ENCODE peak calls at places on chromosomes 16 and 17, in nine cellular contexts. S is hepatocyte, Q is A549, N is AG10803, B is stomach, P is AG04450, J is GM12864, Y is fibroblast of mammary gland, U is astrocyte of the spinal cord. D is an unnamed sample.

GRCh38 chr17:38583176-38583575 is 22.6 kb downstream of the SRCIN1 start:
- DNase-seq in P (no peak), U (no peak), N (no peak), S (no peak), J (no peak), Y (no peak), Q (no peak), B (no peak), D (no peak)

GRCh38 chr17:79833744-79834574 is 5.3 kb downstream of the CBX4 start:
- DNase-seq in Y (no peak), U (no peak), B (no peak), J (no peak), P (no peak), N (no peak), Q (no peak), S (no peak), D (no peak)

GRCh38 chr16:25151996-25152395 is 40.5 kb downstream of the LCMT1 start:
- DNase-seq in Q (no peak), N (peak), U (peak), B (no peak), P (no peak), J (no peak), S (no peak), Y (peak), D (peak)

GRCh38 chr16:10992797-10993196 is 48.4 kb downstream of the CLEC16A start:
- DNase-seq in U (peak), Q (peak), N (peak), B (peak), S (no peak), Y (peak), P (peak), J (no peak), D (peak)

GRCh38 chr17:17739388-17740066 is 58.3 kb downstream of the RAI1 start:
- DNase-seq in J (no peak), N (peak), U (peak), B (peak), Y (peak), Q (peak), S (peak), P (no peak), D (peak)

GRCh38 chr17:27609606-27610303 is 21.2 kb upstream of the LGALS9 start:
- DNase-seq in N (peak), B (peak), J (no peak), Q (peak), P (no peak), Y (peak), U (peak), S (peak), D (peak)

GRCh38 chr17:44044092-44044491 is 22.4 kb downstream of the LSM12 start:
- DNase-seq in N (peak), B (no peak), Y (peak), Q (no peak), J (no peak), U (no peak), S (no peak), P (no peak), D (no peak)

GRCh38 chr16:49932449-49932848 is 76.5 kb upstream of the ZNF423 start:
- DNase-seq in J (no peak), P (no peak), N (no peak), Q (no peak), B (no peak), Y (no peak), U (no peak), S (no peak), D (peak)

GRCh38 chr16:50812046-50812445 is 70.2 kb downstream of the CYLD start:
- DNase-seq in N (no peak), B (no peak), Y (no peak), U (no peak), Q (no peak), P (no peak), S (no peak), J (no peak), D (no peak)

GRCh38 chr16:53849994-53850393 is 146.0 kb downstream of the FTO start:
- DNase-seq in U (no peak), P (no peak), Y (no peak), N (no peak), B (no peak), Q (no peak), S (no peak), J (no peak), D (no peak)

GRCh38 chr16:50351116-50351515 is 17.7 kb downstream of the BRD7 start:
- DNase-seq in J (no peak), Q (no peak), U (no peak), B (no peak), Y (peak), P (no peak), N (no peak), S (no peak), D (no peak)

GRCh38 chr16:20812510-20812909 is 6.2 kb downstream of the REXO5 start:
- DNase-seq in P (no peak), N (no peak), Y (no peak), B (no peak), Q (no peak), J (no peak), S (no peak), U (no peak), D (no peak)

GRCh38 chr16:84841787-84842300 is 22.1 kb downstream of the CRISPLD2 start:
- DNase-seq in P (no peak), S (peak), Y (no peak), B (peak), Q (no peak), U (no peak), N (no peak), J (no peak), D (no peak)

GRCh38 chr16:85028638-85029412 is 1.2 kb downstream of the KIAA0513 start:
- DNase-seq in U (peak), Y (peak), S (peak), N (peak), B (peak), J (peak), Q (no peak), P (no peak), D (no peak)

GRCh38 chr16:19175492-19176262 is 7.6 kb downstream of the SYT17 start:
- DNase-seq in J (no peak), Q (no peak), S (no peak), U (no peak), N (peak), B (no peak), Y (peak), P (no peak), D (peak)

GRCh38 chr16:65497571-65497970 is 375.7 kb upstream of the CDH11 start:
- DNase-seq in P (no peak), N (no peak), Y (no peak), U (peak), J (no peak), Q (no peak), B (no peak), S (no peak), D (peak)

GRCh38 chr16:50666658-50667496 is 14.2 kb downstream of the SNX20 start:
- DNase-seq in N (no peak), B (no peak), U (no peak), Y (no peak), S (no peak), J (peak), P (no peak), Q (no peak), D (no peak)

GRCh38 chr16:5042574-5043171 is 8.9 kb upstream of the NAGPA start:
- DNase-seq in S (peak), J (no peak), Q (no peak), U (peak), P (no peak), B (no peak), Y (peak), N (no peak), D (peak)

GRCh38 chr17:37702605-37703004 is 42.3 kb downstream of the HNF1B start:
- DNase-seq in J (no peak), P (peak), B (no peak), Q (peak), U (peak), N (peak), Y (peak), S (peak), D (peak)

GRCh38 chr17:82716383-82717181 is at the start of gene FN3KRP:
- DNase-seq in J (peak), Y (peak), S (peak), P (peak), N (peak), U (peak), B (peak), Q (peak), D (peak)

GRCh38 chr17:56176101-56176500 is 22.8 kb downstream of the ANKFN1 start:
- DNase-seq in J (no peak), N (peak), S (peak), Y (no peak), Q (no peak), P (no peak), U (peak), B (no peak), D (no peak)

DNA sequence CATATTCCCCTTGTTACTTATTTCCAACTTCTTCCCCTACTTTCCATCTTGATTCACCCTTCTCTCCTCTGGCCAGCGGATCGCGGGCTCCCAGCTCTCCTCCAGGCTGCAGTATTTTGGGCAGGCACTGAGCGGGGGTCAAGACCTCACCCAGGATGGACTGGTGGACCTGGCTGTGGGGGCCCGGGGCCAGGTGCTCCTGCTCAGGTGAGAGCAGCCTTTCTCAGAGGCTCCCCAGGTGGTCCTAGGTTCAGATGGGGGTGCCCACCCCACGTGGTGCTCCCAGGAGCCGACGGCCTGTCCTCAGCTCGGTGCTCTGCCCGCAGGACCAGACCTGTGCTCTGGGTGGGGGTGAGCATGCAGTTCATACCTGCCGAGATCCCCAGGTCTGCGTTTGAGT is 16.0 kb downstream of the ITGAX start:
- DNase-seq in P (no peak), J (no peak), U (no peak), B (no peak), N (no peak), Q (no peak), Y (no peak), S (no peak), D (no peak)
- H3K4me3 ChIP-seq in P (no peak), J (no peak), U (no peak), B (no peak), N (no peak), Q (no peak), Y (no peak), S (no peak), D (no peak)

GRCh38 chr17:9575381-9576072 is at the start of gene STX8:
- DNase-seq in J (peak), Y (peak), P (peak), U (peak), S (peak), Q (peak), B (peak), N (peak), D (peak)
- TF ChIP-seq CTCF in J (no peak), Y (no peak), P (peak), U (no peak), S (no peak), Q (no peak), B (no peak), N (no peak), D (no peak)

GRCh38 chr16:2019919-2020831 is 590 bp downstream of the NPW start:
- DNase-seq in S (peak), N (no peak), U (no peak), Y (no peak), Q (no peak), B (no peak), J (no peak), P (no peak), D (no peak)
- H3K4me3 ChIP-seq in S (no peak), N (no peak), U (no peak), Y (no peak), Q (no peak), B (peak), J (no peak), P (peak), D (peak)

GRCh38 chr17:50534222-50534978 is 1.9 kb downstream of the EPN3 start:
- DNase-seq in S (peak), J (no peak), B (peak), Q (peak), U (no peak), Y (peak), N (no peak), P (no peak), D (no peak)
- TF ChIP-seq CTCF in S (peak), J (no peak), B (no peak), Q (peak), U (peak), Y (peak), N (peak), P (peak), D (peak)

DNA sequence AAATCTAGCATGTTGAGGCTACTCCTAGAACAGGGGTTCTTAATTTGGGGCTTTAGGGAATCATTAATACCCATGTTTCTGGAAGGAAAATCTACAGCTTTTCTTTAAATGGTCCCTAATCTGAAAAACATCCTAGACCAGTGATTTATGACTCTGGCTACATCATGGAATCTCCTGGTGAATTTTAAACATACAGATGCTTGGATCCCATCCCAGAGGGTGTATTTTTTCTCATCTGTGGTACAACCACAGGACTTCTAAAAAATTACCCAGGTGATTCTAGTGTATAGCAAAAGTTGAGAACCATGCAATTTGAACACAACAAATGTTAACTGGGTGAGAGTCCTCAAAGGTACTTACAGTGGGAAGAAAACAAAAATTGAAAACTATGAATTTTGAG is 41.5 kb downstream of the KANSL1 start:
- DNase-seq in U (no peak), Y (peak), B (no peak), Q (no peak), J (no peak), N (peak), S (no peak), P (no peak), D (no peak)
- H3K4me3 ChIP-seq in U (no peak), Y (no peak), B (no peak), Q (no peak), J (no peak), N (no peak), S (no peak), P (no peak), D (no peak)

GRCh38 chr16:72195609-72196008 is 23.7 kb upstream of the PMFBP1 start:
- DNase-seq in S (no peak), Y (no peak), B (no peak), N (no peak), U (no peak), J (no peak), P (no peak), Q (no peak), D (peak)
- TF ChIP-seq CTCF in S (peak), Y (no peak), B (no peak), N (no peak), U (no peak), J (no peak), P (no peak), Q (no peak), D (peak)

DNA sequence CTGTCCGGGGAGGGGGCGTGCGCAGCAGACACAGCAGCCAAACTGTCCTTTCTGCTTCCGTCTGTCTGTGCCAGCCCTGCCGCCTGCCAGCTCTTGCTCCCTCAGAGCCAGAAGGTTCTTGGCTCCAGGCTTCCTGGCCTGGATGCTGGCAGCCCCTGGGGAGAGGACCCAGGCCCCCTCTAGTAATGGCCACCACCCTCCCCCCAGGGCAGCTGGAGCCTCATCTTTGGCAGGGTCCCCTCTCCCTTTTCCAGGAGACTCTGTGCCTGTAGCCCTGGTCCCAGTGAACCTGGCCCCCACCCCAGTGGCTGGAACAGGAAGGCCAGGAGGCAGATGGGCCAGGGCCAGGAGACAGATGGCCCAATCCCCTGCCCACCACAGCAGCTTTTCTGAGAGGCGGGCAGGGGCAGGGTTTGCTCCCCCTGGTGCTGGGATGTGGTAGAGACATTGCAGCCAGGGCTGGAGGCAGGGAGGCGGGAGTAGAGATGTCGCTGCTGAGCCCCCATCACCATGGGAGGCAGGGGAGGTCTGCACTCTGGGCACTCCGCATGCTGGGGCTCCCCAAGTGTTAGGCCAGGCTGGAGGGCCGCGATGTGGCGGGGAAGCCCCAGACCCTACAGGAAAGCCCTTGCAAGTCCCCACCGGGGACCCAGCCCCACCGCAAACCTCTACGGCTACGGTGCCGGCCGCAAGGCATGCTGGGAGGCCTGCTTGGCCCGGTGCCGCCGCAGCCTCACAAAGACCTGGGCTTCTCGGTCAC is 16.7 kb downstream of the UNC13D start:
- DNase-seq in Y (peak), B (peak), N (peak), U (peak), S (peak), J (no peak), P (no peak), Q (peak), D (peak)
- H3K4me3 ChIP-seq in Y (peak), B (peak), N (peak), U (no peak), S (no peak), J (peak), P (peak), Q (no peak), D (peak)

GRCh38 chr17:49219987-49220386 is 9.5 kb downstream of the ABI3 start:
- DNase-seq in Y (no peak), N (no peak), B (no peak), J (no peak), U (no peak), P (no peak), Q (no peak), S (no peak), D (no peak)
- TF ChIP-seq CTCF in Y (no peak), N (no peak), B (no peak), J (no peak), U (no peak), P (no peak), Q (peak), S (no peak), D (no peak)

D was measured in choroid plexus epithelial cell.